ENCODE peak calls at places on chromosome 2, in ten cellular contexts. G, J, L, M, W, B, F, R, Y and O are unnamed samples.

GRCh38 chr2:55618649-55619055 is 1.2 kb upstream of the PPP4R3B start:
- DNase-seq in G (no peak), J (peak), L (peak), M (no peak), W (peak), B (no peak), F (peak), R (peak), Y (peak), O (peak)

GRCh38 chr2:210681481-210681880 is 125.1 kb downstream of the CPS1 start:
- DNase-seq in G (peak), J (peak), L (no peak), M (no peak), W (no peak), B (no peak), F (no peak), R (no peak), Y (no peak), O (no peak)

GRCh38 chr2:75238670-75239330 is 39.5 kb upstream of the TACR1 start:
- DNase-seq in G (no peak), J (no peak), L (no peak), M (no peak), W (no peak), B (no peak), F (peak), R (no peak), Y (peak), O (no peak)

GRCh38 chr2:109726666-109727270 is 67.3 kb upstream of the RGPD5 start:
- DNase-seq in G (no peak), J (no peak), L (no peak), M (no peak), W (no peak), B (no peak), F (no peak), R (no peak), Y (no peak), O (no peak)

GRCh38 chr2:226767056-226767813 is 32.4 kb downstream of the IRS1 start:
- DNase-seq in G (no peak), J (no peak), L (no peak), M (no peak), W (no peak), B (no peak), F (no peak), R (no peak), Y (no peak), O (no peak)

GRCh38 chr2:127097471-127097765 is 9.5 kb downstream of the BIN1 start:
- DNase-seq in G (no peak), J (peak), L (no peak), M (no peak), W (no peak), B (no peak), F (no peak), R (no peak), Y (no peak), O (no peak)

GRCh38 chr2:36006444-36006843 is 349.1 kb upstream of the CRIM1 start:
- DNase-seq in G (no peak), J (no peak), L (no peak), M (no peak), W (no peak), B (no peak), F (no peak), R (no peak), Y (no peak), O (no peak)

GRCh38 chr2:23385748-23386421 is 906 bp downstream of the KLHL29 start:
- DNase-seq in G (no peak), J (no peak), L (peak), M (peak), W (peak), B (no peak), F (no peak), R (no peak), Y (peak), O (peak)

GRCh38 chr2:224308267-224308911 is 93.5 kb downstream of the FAM124B start:
- DNase-seq in G (no peak), J (no peak), L (no peak), M (no peak), W (peak), B (no peak), F (no peak), R (no peak), Y (no peak), O (no peak)

GRCh38 chr2:15429032-15429431 is 132.1 kb downstream of the NBAS start:
- DNase-seq in G (no peak), J (no peak), L (no peak), M (no peak), W (no peak), B (no peak), F (no peak), R (no peak), Y (no peak), O (no peak)

GRCh38 chr2:112749755-112750559 is 14.5 kb downstream of the CKAP2L start:
- DNase-seq in G (no peak), J (peak), L (peak), M (peak), W (peak), B (peak), F (peak), R (peak), Y (peak), O (peak)

GRCh38 chr2:139218181-139218580 is 438.0 kb upstream of the NXPH2 start:
- DNase-seq in G (no peak), J (no peak), L (no peak), M (no peak), W (no peak), B (no peak), F (no peak), R (no peak), Y (no peak), O (no peak)

GRCh38 chr2:42922293-42922692 is 129.9 kb upstream of the HAAO start:
- DNase-seq in G (no peak), J (no peak), L (peak), M (no peak), W (no peak), B (no peak), F (no peak), R (no peak), Y (no peak), O (no peak)

GRCh38 chr2:109475531-109476210 is 138.1 kb downstream of the SEPTIN10 start:
- DNase-seq in G (no peak), J (no peak), L (no peak), M (no peak), W (no peak), B (no peak), F (peak), R (peak), Y (peak), O (no peak)

GRCh38 chr2:196468394-196468793 is 171.1 kb upstream of the CCDC150 start:
- DNase-seq in G (no peak), J (no peak), L (no peak), M (no peak), W (no peak), B (no peak), F (no peak), R (no peak), Y (no peak), O (no peak)

GRCh38 chr2:14978836-14979235 is 346.3 kb downstream of the LRATD1 start:
- DNase-seq in G (no peak), J (no peak), L (no peak), M (no peak), W (no peak), B (no peak), F (no peak), R (no peak), Y (no peak), O (no peak)

GRCh38 chr2:12543452-12544220 is 173.1 kb upstream of the TRIB2 start:
- DNase-seq in G (no peak), J (no peak), L (no peak), M (no peak), W (no peak), B (no peak), F (peak), R (no peak), Y (no peak), O (no peak)

GRCh38 chr2:97673187-97673914 is 3.8 kb downstream of the C2orf92 start:
- DNase-seq in G (no peak), J (no peak), L (no peak), M (no peak), W (no peak), B (no peak), F (no peak), R (no peak), Y (peak), O (no peak)

GRCh38 chr2:190763901-190764514 is 115.1 kb downstream of the NAB1 start:
- DNase-seq in G (no peak), J (no peak), L (no peak), M (peak), W (peak), B (no peak), F (no peak), R (no peak), Y (peak), O (no peak)

GRCh38 chr2:2046497-2046896 is 284.6 kb downstream of the MYT1L start:
- DNase-seq in G (no peak), J (no peak), L (no peak), M (no peak), W (no peak), B (no peak), F (no peak), R (no peak), Y (no peak), O (no peak)

GRCh38 chr2:157305713-157306110 is 19.9 kb downstream of the ERMN start:
- DNase-seq in G (no peak), J (no peak), L (no peak), M (no peak), W (no peak), B (no peak), F (no peak), R (no peak), Y (peak), O (no peak)

GRCh38 chr2:28437142-28437835 is 44.6 kb downstream of the FOSL2 start:
- DNase-seq in G (no peak), J (no peak), L (no peak), M (no peak), W (no peak), B (no peak), F (no peak), R (no peak), Y (no peak), O (no peak)

GRCh38 chr2:190615555-190616200 is 33.2 kb upstream of the NAB1 start:
- DNase-seq in G (peak), J (no peak), L (no peak), M (no peak), W (no peak), B (no peak), F (no peak), R (no peak), Y (no peak), O (no peak)

GRCh38 chr2:173555833-173556232 is 201.2 kb downstream of the CDCA7 start:
- DNase-seq in G (no peak), J (peak), L (no peak), M (no peak), W (no peak), B (no peak), F (no peak), R (no peak), Y (peak), O (no peak)

GRCh38 chr2:13550832-13551231 is 834.1 kb downstream of the TRIB2 start:
- DNase-seq in G (no peak), J (no peak), L (no peak), M (no peak), W (no peak), B (no peak), F (no peak), R (no peak), Y (no peak), O (no peak)

GRCh38 chr2:740446-741293 is 63.5 kb upstream of the TMEM18 start:
- DNase-seq in G (no peak), J (peak), L (peak), M (peak), W (peak), B (peak), F (peak), R (peak), Y (peak), O (no peak)

GRCh38 chr2:7288484-7288883 is 371.3 kb downstream of the RNF144A start:
- DNase-seq in G (no peak), J (no peak), L (no peak), M (no peak), W (no peak), B (no peak), F (no peak), R (no peak), Y (no peak), O (no peak)

GRCh38 chr2:201698588-201699226 is at the start of gene MPP4:
- DNase-seq in G (no peak), J (no peak), L (no peak), M (no peak), W (no peak), B (no peak), F (peak), R (no peak), Y (peak), O (no peak)

GRCh38 chr2:217797170-217797569 is 205.6 kb downstream of the TNS1 start:
- DNase-seq in G (no peak), J (no peak), L (no peak), M (no peak), W (no peak), B (no peak), F (no peak), R (no peak), Y (no peak), O (no peak)